ENCODE peak calls at places on chromosome 9, in six cellular contexts. L is prostate gland, F is transverse colon, N is adrenal gland, D is uterus, K is esophagus muscularis mucosa. R is an unnamed sample.

GRCh38 chr9:110064721-110065252 is 143.2 kb downstream of the C9orf152 start:
- DNase-seq in L (no peak), F (no peak), N (peak), D (no peak), K (no peak), R (no peak)

GRCh38 chr9:101571114-101571513 is 23.7 kb downstream of the PPP3R2 start:
- DNase-seq in L (no peak), F (no peak), N (no peak), D (no peak), K (no peak), R (no peak)

GRCh38 chr9:72022846-72023245 is 37.6 kb downstream of the C9orf57 start:
- DNase-seq in L (no peak), F (peak), N (no peak), D (no peak), K (no peak), R (no peak)

GRCh38 chr9:96420468-96421219 is 2.5 kb upstream of the ZNF367 start:
- DNase-seq in L (no peak), F (peak), N (peak), D (no peak), K (no peak), R (no peak)

GRCh38 chr9:116055536-116055935 is 98.1 kb upstream of the PAPPA start:
- DNase-seq in L (no peak), F (no peak), N (no peak), D (no peak), K (no peak), R (no peak)

GRCh38 chr9:34254141-34254913 is 74.7 kb downstream of the KIF24 start:
- DNase-seq in L (no peak), F (no peak), N (peak), D (peak), K (no peak), R (peak)

GRCh38 chr9:33167949-33168535 is 906 bp upstream of the B4GALT1 start:
- DNase-seq in L (no peak), F (peak), N (peak), D (peak), K (no peak), R (peak)

GRCh38 chr9:136587145-136587943 is 41.5 kb upstream of the NOTCH1 start:
- DNase-seq in L (no peak), F (peak), N (peak), D (peak), K (no peak), R (peak)

GRCh38 chr9:31601666-31602065 is 782.8 kb upstream of the ACO1 start:
- DNase-seq in L (no peak), F (no peak), N (no peak), D (no peak), K (no peak), R (no peak)

GRCh38 chr9:130140701-130141100 is 31.5 kb upstream of the NCS1 start:
- DNase-seq in L (no peak), F (no peak), N (no peak), D (no peak), K (no peak), R (no peak)

GRCh38 chr9:97372580-97372979 is 39.3 kb upstream of the TDRD7 start:
- DNase-seq in L (no peak), F (no peak), N (no peak), D (no peak), K (no peak), R (no peak)

GRCh38 chr9:93033541-93033940 is 25.0 kb upstream of the SUSD3 start:
- DNase-seq in L (no peak), F (no peak), N (no peak), D (no peak), K (no peak), R (no peak)

GRCh38 chr9:20624201-20625002 is 2.1 kb upstream of the MLLT3 start:
- DNase-seq in L (peak), F (peak), N (peak), D (peak), K (no peak), R (peak)

GRCh38 chr9:137074657-137075274 is 2.6 kb upstream of the UAP1L1 start:
- DNase-seq in L (no peak), F (no peak), N (no peak), D (no peak), K (no peak), R (no peak)

GRCh38 chr9:129225815-129226214 is 47.8 kb upstream of the IER5L start:
- DNase-seq in L (no peak), F (peak), N (peak), D (peak), K (no peak), R (peak)

GRCh38 chr9:79357185-79357584 is 214.6 kb upstream of the TLE4 start:
- DNase-seq in L (no peak), F (no peak), N (no peak), D (no peak), K (no peak), R (no peak)

GRCh38 chr9:118652935-118653334 is 716.3 kb downstream of the BRINP1 start:
- DNase-seq in L (no peak), F (no peak), N (no peak), D (no peak), K (no peak), R (no peak)

GRCh38 chr9:121902483-121903135 is 190.5 kb downstream of the TTLL11 start:
- DNase-seq in L (no peak), F (no peak), N (no peak), D (peak), K (no peak), R (no peak)

GRCh38 chr9:116471093-116471906 is 215.8 kb upstream of the TRIM32 start:
- DNase-seq in L (no peak), F (no peak), N (peak), D (peak), K (peak), R (peak)

GRCh38 chr9:89309166-89309565 is 1.8 kb upstream of the CKS2 start:
- DNase-seq in L (no peak), F (no peak), N (peak), D (no peak), K (no peak), R (no peak)

GRCh38 chr9:89312154-89312616 is 1.2 kb downstream of the CKS2 start:
- DNase-seq in L (no peak), F (no peak), N (peak), D (no peak), K (no peak), R (no peak)

GRCh38 chr9:89311346-89312153 is 555 bp downstream of the CKS2 start:
- DNase-seq in L (no peak), F (peak), N (peak), D (no peak), K (no peak), R (no peak)

GRCh38 chr9:89310486-89311345 is at the start of gene CKS2:
- DNase-seq in L (peak), F (peak), N (peak), D (peak), K (peak), R (peak)

GRCh38 chr9:89309608-89310485 is 1.1 kb upstream of the CKS2 start:
- DNase-seq in L (peak), F (peak), N (peak), D (no peak), K (no peak), R (no peak)
- TF ChIP-seq POLR2A in L (no peak), F (peak), N (no peak), D (no peak), K (no peak), R (no peak)

DNA sequence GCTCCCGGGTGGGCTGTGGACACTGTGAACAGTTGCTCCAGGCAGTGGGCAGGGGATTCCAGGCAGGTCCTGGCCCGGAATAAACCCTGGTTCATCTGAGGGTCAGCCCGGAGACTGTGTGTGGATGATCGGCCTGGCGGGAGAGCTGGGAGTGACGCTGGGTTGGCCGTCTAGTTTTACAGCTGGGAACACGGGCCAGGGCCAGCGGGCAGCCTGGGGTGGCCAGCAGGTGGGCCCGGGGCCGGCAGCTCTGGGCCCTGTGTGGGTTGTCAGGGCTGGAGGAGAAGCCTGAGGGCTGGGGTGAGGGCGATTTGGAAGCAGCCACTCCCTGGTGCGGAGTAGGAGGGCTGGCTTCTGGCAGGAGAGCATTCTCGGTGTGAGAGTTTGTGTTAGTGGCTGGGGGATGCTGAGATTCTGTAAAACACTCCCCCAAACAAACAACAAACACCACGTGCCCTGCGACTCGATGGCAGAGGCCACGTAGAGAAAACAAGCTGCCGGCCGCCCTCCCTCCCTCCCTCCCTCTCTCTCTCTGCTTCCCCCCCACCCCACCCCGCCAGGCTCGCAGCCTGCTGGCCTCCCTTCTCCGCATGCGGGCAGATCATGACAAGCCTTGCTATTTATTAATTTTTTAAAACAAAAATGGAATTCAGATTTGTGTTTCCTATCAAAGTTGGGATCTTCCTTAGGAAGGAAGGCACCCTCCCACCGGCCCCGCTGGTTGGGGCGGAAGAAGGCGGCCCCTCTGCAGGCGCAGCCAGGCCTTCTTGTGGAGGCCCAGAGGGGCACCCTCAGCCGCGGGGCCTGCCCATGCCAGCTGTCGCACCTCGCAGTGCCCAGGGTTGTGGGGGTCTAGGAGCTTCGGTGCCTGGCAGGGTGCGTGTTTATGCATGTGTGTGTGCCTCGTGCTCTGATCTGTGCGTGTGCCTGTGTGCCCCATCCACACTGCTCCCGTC is 49.5 kb downstream of the RXRA start:
- DNase-seq in L (peak), F (no peak), N (peak), D (peak), K (no peak), R (peak)
- H3K4me3 ChIP-seq in L (no peak), F (no peak), N (no peak), D (peak), K (peak), R (peak)

DNA sequence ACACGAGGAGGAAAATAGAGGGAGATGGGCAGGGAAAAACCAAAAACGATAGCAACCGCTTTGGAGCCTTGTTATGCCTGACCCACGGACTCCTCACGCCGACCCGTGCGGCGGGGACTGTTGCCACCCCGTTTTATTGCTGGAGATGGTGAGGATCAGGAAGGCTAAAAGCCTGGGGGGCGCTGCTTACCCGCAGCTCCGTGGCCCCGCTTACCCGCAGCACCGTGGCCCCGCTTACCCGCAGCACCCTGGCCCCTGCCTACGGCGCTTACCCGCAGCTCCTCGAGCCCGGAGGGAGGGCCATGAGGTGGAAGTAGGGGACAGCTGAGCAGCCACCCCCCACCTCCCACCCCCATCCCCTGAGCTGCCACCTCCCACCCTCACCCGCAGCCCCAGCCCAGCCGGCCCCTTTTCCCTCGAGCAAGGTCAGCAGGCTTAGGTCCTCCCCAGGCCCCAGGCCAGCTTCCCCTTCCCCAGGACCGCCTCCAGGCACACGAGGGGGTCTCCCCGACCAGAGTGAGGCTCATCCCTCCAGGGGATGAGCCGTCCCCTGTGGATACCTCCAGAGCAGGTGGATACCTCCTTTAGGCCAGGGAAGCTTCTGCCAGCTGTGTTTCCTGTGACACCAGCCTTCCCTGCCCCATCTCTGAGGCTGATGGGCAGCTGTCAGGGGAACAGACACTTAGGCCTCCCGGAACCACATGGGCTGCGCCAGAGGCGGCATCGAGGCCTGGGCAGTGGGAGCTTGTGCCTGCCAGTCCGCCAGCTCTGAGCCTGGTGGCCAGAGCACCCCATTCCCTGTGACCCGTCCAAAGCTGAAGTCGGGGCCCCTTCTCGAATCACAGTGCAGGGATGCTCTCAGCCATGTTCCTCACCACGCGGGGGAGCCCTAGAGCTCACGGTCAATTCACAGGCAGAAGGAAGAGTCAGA is 92.3 kb downstream of the LMX1B start:
- DNase-seq in L (peak), F (peak), N (peak), D (peak), K (peak), R (peak)
- TF ChIP-seq POLR2A in L (no peak), F (no peak), N (no peak), D (no peak), K (no peak), R (no peak)

GRCh38 chr9:128061305-128061704 is 5.8 kb downstream of the NAIF1 start:
- DNase-seq in L (no peak), F (no peak), N (no peak), D (no peak), K (no peak), R (no peak)
- H3K4me3 ChIP-seq in L (no peak), F (no peak), N (no peak), D (no peak), K (no peak), R (no peak)

R was measured in ovary.